ENCODE peak calls at places on chromosomes 3 and 15, in seven cellular contexts. V is stomach, H is HCT116, E is K562, J is suprapubic skin, Y is GM23338, W is SK-N-SH. P is an unnamed sample.

GRCh38 chr3:195160257-195160898 is 110.6 kb downstream of the XXYLT1 start:
- DNase-seq in J (no peak), E (no peak), Y (no peak), W (peak), H (no peak), V (no peak), P (no peak)

GRCh38 chr15:71730277-71731144 is 79.8 kb upstream of the NR2E3 start:
- DNase-seq in V (peak), E (peak), Y (peak), W (peak), J (no peak), H (peak), P (no peak)

GRCh38 chr15:73142802-73143762 is 90.8 kb downstream of the NEO1 start:
- DNase-seq in V (no peak), Y (no peak), J (no peak), H (no peak), W (no peak), E (no peak), P (no peak)

GRCh38 chr3:147940400-147940799 is 531.2 kb downstream of the ZIC1 start:
- DNase-seq in E (no peak), Y (no peak), W (no peak), H (no peak), V (no peak), J (no peak), P (no peak)

GRCh38 chr15:46442901-46443590 is 808.2 kb downstream of the SQOR start:
- DNase-seq in Y (no peak), W (no peak), H (no peak), E (no peak), J (no peak), V (no peak), P (no peak)

GRCh38 chr3:110021659-110022058 is 684.3 kb upstream of the DPPA4 start:
- DNase-seq in E (no peak), V (no peak), W (no peak), J (no peak), H (no peak), Y (no peak), P (no peak)

GRCh38 chr3:167184511-167184910 is 195.6 kb downstream of the ZBBX start:
- DNase-seq in W (no peak), E (no peak), H (no peak), V (no peak), J (no peak), Y (peak), P (no peak)

GRCh38 chr3:139894638-139894989 is 40.4 kb upstream of the CLSTN2 start:
- DNase-seq in V (no peak), Y (no peak), W (no peak), H (no peak), E (no peak), J (no peak), P (no peak)

GRCh38 chr15:69031013-69032001 is 16.8 kb downstream of the NOX5 start:
- DNase-seq in V (peak), J (no peak), W (peak), Y (peak), H (peak), E (peak), P (peak)

GRCh38 chr15:101012326-101013040 is 93.3 kb downstream of the LRRK1 start:
- DNase-seq in W (no peak), J (peak), H (no peak), V (no peak), E (no peak), Y (no peak), P (peak)

GRCh38 chr3:169278667-169279066 is 384.8 kb downstream of the MECOM start:
- DNase-seq in V (no peak), H (no peak), E (no peak), W (no peak), Y (no peak), J (no peak), P (no peak)

GRCh38 chr3:189144645-189145044 is 27.1 kb upstream of the TPRG1 start:
- DNase-seq in H (no peak), E (no peak), J (no peak), Y (no peak), V (no peak), W (peak), P (no peak)

GRCh38 chr3:53846134-53846850 is at the start of the genes CHDH and IL17RB:
- DNase-seq in E (peak), J (no peak), H (peak), V (peak), Y (peak), W (peak), P (no peak)

GRCh38 chr3:52086461-52086860 is 30.1 kb upstream of the DUSP7 start:
- DNase-seq in J (no peak), V (no peak), Y (no peak), H (no peak), E (no peak), W (no peak), P (no peak)

GRCh38 chr15:89244512-89244869 is 712 bp downstream of the FANCI start:
- DNase-seq in E (no peak), J (no peak), W (no peak), Y (no peak), V (no peak), H (no peak), P (no peak)

GRCh38 chr3:126014252-126014651 is 45.3 kb downstream of the ROPN1B start:
- DNase-seq in J (peak), Y (no peak), W (no peak), E (no peak), H (no peak), V (no peak), P (no peak)

GRCh38 chr3:37453393-37454391 is 279.3 kb upstream of the LRRFIP2 start:
- DNase-seq in E (peak), V (peak), W (peak), Y (peak), H (no peak), J (no peak), P (peak)

GRCh38 chr15:36544518-36545383 is 34.7 kb upstream of the CDIN1 start:
- DNase-seq in V (no peak), Y (peak), E (no peak), H (no peak), J (no peak), W (no peak), P (no peak)

GRCh38 chr15:95131071-95131683 is 899.8 kb downstream of the MCTP2 start:
- DNase-seq in V (no peak), J (no peak), Y (no peak), H (no peak), W (no peak), E (no peak), P (no peak)
- TF ChIP-seq POLR2AphosphoS5 in V (peak), J (peak), Y (no peak), H (no peak), W (no peak), E (no peak), P (no peak)

GRCh38 chr15:90904746-90905145 is 1.6 kb downstream of the MAN2A2 start:
- DNase-seq in J (no peak), W (no peak), V (no peak), E (no peak), Y (no peak), H (no peak), P (no peak)

GRCh38 chr15:90907838-90908507 is 4.9 kb downstream of the MAN2A2 start:
- DNase-seq in W (no peak), J (no peak), H (no peak), E (no peak), Y (no peak), V (no peak), P (no peak)

GRCh38 chr15:90907051-90907660 is 4.1 kb downstream of the MAN2A2 start:
- DNase-seq in W (no peak), H (no peak), E (no peak), Y (no peak), V (no peak), J (no peak), P (no peak)

GRCh38 chr15:90905306-90906180 is 2.4 kb downstream of the MAN2A2 start:
- DNase-seq in J (no peak), Y (no peak), V (no peak), H (no peak), E (no peak), W (no peak), P (no peak)

DNA sequence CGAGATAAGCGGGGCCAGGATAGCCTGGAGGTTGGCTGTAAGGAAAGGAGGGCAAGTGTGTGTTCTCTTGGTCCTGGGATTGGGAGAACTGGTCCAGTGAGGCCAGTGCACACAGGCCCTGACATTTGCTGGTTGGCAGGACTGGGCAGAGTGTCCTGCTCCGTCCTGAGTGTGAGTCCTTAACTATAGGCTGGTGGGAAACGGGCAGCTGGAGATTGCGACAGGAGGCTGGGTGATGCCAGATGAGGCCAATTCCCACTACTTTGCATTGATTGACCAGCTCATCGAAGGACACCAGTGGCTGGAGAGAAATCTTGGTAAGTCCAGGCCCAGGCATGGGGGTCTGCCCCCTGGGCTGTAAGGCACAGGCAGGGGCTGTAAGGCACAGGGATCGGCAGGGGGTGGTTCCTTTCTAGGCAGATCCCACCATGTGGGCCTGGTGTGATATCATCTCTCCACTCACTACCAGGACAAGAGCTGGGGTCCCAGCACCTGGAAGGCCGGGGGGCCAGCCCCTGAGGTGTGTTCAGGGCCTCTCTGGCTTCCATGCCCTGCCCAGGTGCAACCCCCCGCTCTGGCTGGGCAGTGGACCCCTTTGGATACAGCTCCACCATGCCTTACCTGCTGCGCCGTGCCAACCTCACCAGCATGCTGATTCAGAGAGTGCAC is 3.2 kb downstream of the MAN2A2 start:
- DNase-seq in V (no peak), Y (no peak), E (no peak), J (peak), W (no peak), H (no peak), P (no peak)
- H3K27ac ChIP-seq in V (no peak), Y (no peak), E (no peak), J (no peak), W (no peak), H (no peak), P (peak)

GRCh38 chr3:24428470-24428869 is 66.2 kb downstream of the THRB start:
- DNase-seq in H (no peak), E (no peak), J (no peak), Y (no peak), W (no peak), V (no peak), P (no peak)
- H3K4me3 ChIP-seq in H (no peak), E (no peak), J (no peak), Y (no peak), W (no peak), V (no peak), P (no peak)

GRCh38 chr15:62792960-62793758 is 249.4 kb upstream of the TPM1 start:
- DNase-seq in W (peak), Y (no peak), H (no peak), J (no peak), V (no peak), E (no peak), P (no peak)
- TF ChIP-seq POLR2AphosphoS5 in W (no peak), Y (no peak), H (no peak), J (no peak), V (no peak), E (no peak), P (no peak)

GRCh38 chr3:48445277-48445882 is 1.2 kb upstream of the ATRIP start:
- DNase-seq in Y (no peak), J (no peak), E (no peak), H (no peak), V (no peak), W (no peak), P (no peak)
- H3K27ac ChIP-seq in Y (no peak), J (no peak), E (no peak), H (peak), V (no peak), W (no peak), P (peak)

GRCh38 chr3:138433892-138434275 is 532 bp upstream of the ESYT3 start:
- DNase-seq in V (no peak), J (no peak), H (no peak), W (no peak), Y (peak), E (no peak), P (no peak)

GRCh38 chr3:138437281-138437680 is 2.9 kb downstream of the ESYT3 start:
- DNase-seq in W (peak), J (no peak), E (no peak), Y (no peak), H (no peak), V (no peak), P (no peak)

GRCh38 chr3:138434875-138435772 is 708 bp downstream of the ESYT3 start:
- DNase-seq in Y (peak), W (peak), H (no peak), V (no peak), J (no peak), E (no peak), P (no peak)

GRCh38 chr3:138434276-138434874 is at the start of gene ESYT3:
- DNase-seq in E (no peak), H (no peak), J (peak), V (peak), Y (peak), W (peak), P (no peak)

GRCh38 chr3:138435840-138436239 is 1.4 kb downstream of the ESYT3 start:
- DNase-seq in E (no peak), Y (no peak), V (no peak), J (no peak), H (no peak), W (no peak), P (no peak)
- H3K4me3 ChIP-seq in E (no peak), Y (peak), V (peak), J (peak), H (no peak), W (no peak), P (peak)

P was measured in esophagus muscularis mucosa.